ENCODE peak calls at places on chromosomes 5 and 9, in nine cellular contexts. One of them, this sample, is unnamed.

GRCh38 chr5:125912028-125912427 is 511.2 kb upstream of the GRAMD2B start:
- DNase-seq in chondrocyte: no peak
- DNase-seq in MCF 10A: no peak
- DNase-seq in H54: no peak
- DNase-seq in activated T-cell treated with anti-CD3 and anti-CD28 coated beads, Interleukin-2, amount 50 U/mL, for 72 hours: no peak
- DNase-seq in SIG-M5: no peak
- DNase-seq in stimulated activated CD4-positive, alpha-beta T cell treated with anti-CD3 and anti-CD28 coated beads, Interleukin-12 subunit alpha, Interleukin-12 subunit beta, amount 100 ng/mL, for 4 hours: no peak
- DNase-seq in mucosa of descending colon: no peak
- DNase-seq in mammary epithelial cell: no peak
- DNase-seq in this sample: no peak

GRCh38 chr5:180633283-180634177 is 15.9 kb downstream of the FLT4 start:
- DNase-seq in chondrocyte: peak
- DNase-seq in MCF 10A: no peak
- DNase-seq in H54: no peak
- DNase-seq in activated T-cell treated with anti-CD3 and anti-CD28 coated beads, Interleukin-2, amount 50 U/mL, for 72 hours: no peak
- DNase-seq in SIG-M5: no peak
- DNase-seq in stimulated activated CD4-positive, alpha-beta T cell treated with anti-CD3 and anti-CD28 coated beads, Interleukin-12 subunit alpha, Interleukin-12 subunit beta, amount 100 ng/mL, for 4 hours: no peak
- DNase-seq in mucosa of descending colon: peak
- DNase-seq in mammary epithelial cell: no peak
- DNase-seq in this sample: no peak

GRCh38 chr9:133113928-133114351 is 7.1 kb downstream of the RALGDS start:
- DNase-seq in chondrocyte: peak
- DNase-seq in MCF 10A: no peak
- DNase-seq in H54: no peak
- DNase-seq in activated T-cell treated with anti-CD3 and anti-CD28 coated beads, Interleukin-2, amount 50 U/mL, for 72 hours: no peak
- DNase-seq in SIG-M5: no peak
- DNase-seq in stimulated activated CD4-positive, alpha-beta T cell treated with anti-CD3 and anti-CD28 coated beads, Interleukin-12 subunit alpha, Interleukin-12 subunit beta, amount 100 ng/mL, for 4 hours: no peak
- DNase-seq in mucosa of descending colon: peak
- DNase-seq in mammary epithelial cell: no peak
- DNase-seq in this sample: no peak

GRCh38 chr5:4949108-4949507 is 191.0 kb upstream of the ADAMTS16 start:
- DNase-seq in chondrocyte: no peak
- DNase-seq in MCF 10A: no peak
- DNase-seq in H54: no peak
- DNase-seq in activated T-cell treated with anti-CD3 and anti-CD28 coated beads, Interleukin-2, amount 50 U/mL, for 72 hours: no peak
- DNase-seq in SIG-M5: no peak
- DNase-seq in stimulated activated CD4-positive, alpha-beta T cell treated with anti-CD3 and anti-CD28 coated beads, Interleukin-12 subunit alpha, Interleukin-12 subunit beta, amount 100 ng/mL, for 4 hours: no peak
- DNase-seq in mucosa of descending colon: no peak
- DNase-seq in mammary epithelial cell: no peak
- DNase-seq in this sample: no peak

GRCh38 chr9:19976226-19976625 is 187.4 kb upstream of the SLC24A2 start:
- DNase-seq in chondrocyte: no peak
- DNase-seq in MCF 10A: no peak
- DNase-seq in H54: no peak
- DNase-seq in activated T-cell treated with anti-CD3 and anti-CD28 coated beads, Interleukin-2, amount 50 U/mL, for 72 hours: peak
- DNase-seq in SIG-M5: no peak
- DNase-seq in stimulated activated CD4-positive, alpha-beta T cell treated with anti-CD3 and anti-CD28 coated beads, Interleukin-12 subunit alpha, Interleukin-12 subunit beta, amount 100 ng/mL, for 4 hours: peak
- DNase-seq in mucosa of descending colon: no peak
- DNase-seq in mammary epithelial cell: peak
- DNase-seq in this sample: peak

GRCh38 chr9:21964925-21965385 is 29.2 kb downstream of the CDKN2A start:
- DNase-seq in chondrocyte: no peak
- DNase-seq in MCF 10A: no peak
- DNase-seq in H54: no peak
- DNase-seq in activated T-cell treated with anti-CD3 and anti-CD28 coated beads, Interleukin-2, amount 50 U/mL, for 72 hours: peak
- DNase-seq in SIG-M5: no peak
- DNase-seq in stimulated activated CD4-positive, alpha-beta T cell treated with anti-CD3 and anti-CD28 coated beads, Interleukin-12 subunit alpha, Interleukin-12 subunit beta, amount 100 ng/mL, for 4 hours: peak
- DNase-seq in mucosa of descending colon: peak
- DNase-seq in mammary epithelial cell: peak
- DNase-seq in this sample: peak

GRCh38 chr9:34079181-34079580 is 30.5 kb upstream of the UBAP2 start:
- DNase-seq in chondrocyte: peak
- DNase-seq in MCF 10A: peak
- DNase-seq in H54: peak
- DNase-seq in activated T-cell treated with anti-CD3 and anti-CD28 coated beads, Interleukin-2, amount 50 U/mL, for 72 hours: no peak
- DNase-seq in SIG-M5: no peak
- DNase-seq in stimulated activated CD4-positive, alpha-beta T cell treated with anti-CD3 and anti-CD28 coated beads, Interleukin-12 subunit alpha, Interleukin-12 subunit beta, amount 100 ng/mL, for 4 hours: no peak
- DNase-seq in mucosa of descending colon: no peak
- DNase-seq in mammary epithelial cell: peak
- DNase-seq in this sample: peak

GRCh38 chr5:43627028-43627427 is 24.0 kb downstream of the NNT start:
- DNase-seq in chondrocyte: no peak
- DNase-seq in MCF 10A: peak
- DNase-seq in H54: peak
- DNase-seq in activated T-cell treated with anti-CD3 and anti-CD28 coated beads, Interleukin-2, amount 50 U/mL, for 72 hours: no peak
- DNase-seq in SIG-M5: no peak
- DNase-seq in stimulated activated CD4-positive, alpha-beta T cell treated with anti-CD3 and anti-CD28 coated beads, Interleukin-12 subunit alpha, Interleukin-12 subunit beta, amount 100 ng/mL, for 4 hours: no peak
- DNase-seq in mucosa of descending colon: no peak
- DNase-seq in mammary epithelial cell: peak
- DNase-seq in this sample: peak

GRCh38 chr5:134131165-134131564 is 16.7 kb downstream of the TCF7 start:
- DNase-seq in chondrocyte: peak
- DNase-seq in MCF 10A: no peak
- DNase-seq in H54: no peak
- DNase-seq in activated T-cell treated with anti-CD3 and anti-CD28 coated beads, Interleukin-2, amount 50 U/mL, for 72 hours: peak
- DNase-seq in SIG-M5: no peak
- DNase-seq in stimulated activated CD4-positive, alpha-beta T cell treated with anti-CD3 and anti-CD28 coated beads, Interleukin-12 subunit alpha, Interleukin-12 subunit beta, amount 100 ng/mL, for 4 hours: no peak
- DNase-seq in mucosa of descending colon: peak
- DNase-seq in mammary epithelial cell: no peak
- DNase-seq in this sample: no peak

GRCh38 chr5:180519098-180519497 is 24.9 kb downstream of the CNOT6 start:
- DNase-seq in chondrocyte: no peak
- DNase-seq in MCF 10A: no peak
- DNase-seq in H54: no peak
- DNase-seq in activated T-cell treated with anti-CD3 and anti-CD28 coated beads, Interleukin-2, amount 50 U/mL, for 72 hours: no peak
- DNase-seq in SIG-M5: peak
- DNase-seq in stimulated activated CD4-positive, alpha-beta T cell treated with anti-CD3 and anti-CD28 coated beads, Interleukin-12 subunit alpha, Interleukin-12 subunit beta, amount 100 ng/mL, for 4 hours: no peak
- DNase-seq in mucosa of descending colon: no peak
- DNase-seq in mammary epithelial cell: no peak
- DNase-seq in this sample: no peak

GRCh38 chr9:94639045-94639995 is at the start of gene FBP1:
- DNase-seq in chondrocyte: peak
- DNase-seq in MCF 10A: no peak
- DNase-seq in H54: no peak
- DNase-seq in activated T-cell treated with anti-CD3 and anti-CD28 coated beads, Interleukin-2, amount 50 U/mL, for 72 hours: peak
- DNase-seq in SIG-M5: peak
- DNase-seq in stimulated activated CD4-positive, alpha-beta T cell treated with anti-CD3 and anti-CD28 coated beads, Interleukin-12 subunit alpha, Interleukin-12 subunit beta, amount 100 ng/mL, for 4 hours: peak
- DNase-seq in mucosa of descending colon: peak
- DNase-seq in mammary epithelial cell: no peak
- DNase-seq in this sample: no peak

GRCh38 chr5:151312749-151313324 is 9.3 kb upstream of the SLC36A3 start:
- DNase-seq in chondrocyte: no peak
- DNase-seq in MCF 10A: no peak
- DNase-seq in H54: no peak
- DNase-seq in activated T-cell treated with anti-CD3 and anti-CD28 coated beads, Interleukin-2, amount 50 U/mL, for 72 hours: no peak
- DNase-seq in SIG-M5: no peak
- DNase-seq in stimulated activated CD4-positive, alpha-beta T cell treated with anti-CD3 and anti-CD28 coated beads, Interleukin-12 subunit alpha, Interleukin-12 subunit beta, amount 100 ng/mL, for 4 hours: no peak
- DNase-seq in mucosa of descending colon: no peak
- DNase-seq in mammary epithelial cell: no peak
- DNase-seq in this sample: no peak

GRCh38 chr9:99251157-99251556 is 29.1 kb downstream of the SEC61B start:
- DNase-seq in chondrocyte: no peak
- DNase-seq in MCF 10A: no peak
- DNase-seq in H54: no peak
- DNase-seq in activated T-cell treated with anti-CD3 and anti-CD28 coated beads, Interleukin-2, amount 50 U/mL, for 72 hours: no peak
- DNase-seq in SIG-M5: no peak
- DNase-seq in stimulated activated CD4-positive, alpha-beta T cell treated with anti-CD3 and anti-CD28 coated beads, Interleukin-12 subunit alpha, Interleukin-12 subunit beta, amount 100 ng/mL, for 4 hours: no peak
- DNase-seq in mucosa of descending colon: no peak
- DNase-seq in mammary epithelial cell: no peak
- DNase-seq in this sample: no peak

GRCh38 chr9:77802512-77803293 is 154.6 kb upstream of the GNA14 start:
- DNase-seq in chondrocyte: no peak
- DNase-seq in MCF 10A: no peak
- DNase-seq in H54: no peak
- DNase-seq in activated T-cell treated with anti-CD3 and anti-CD28 coated beads, Interleukin-2, amount 50 U/mL, for 72 hours: no peak
- DNase-seq in SIG-M5: no peak
- DNase-seq in stimulated activated CD4-positive, alpha-beta T cell treated with anti-CD3 and anti-CD28 coated beads, Interleukin-12 subunit alpha, Interleukin-12 subunit beta, amount 100 ng/mL, for 4 hours: no peak
- DNase-seq in mucosa of descending colon: no peak
- DNase-seq in mammary epithelial cell: no peak
- DNase-seq in this sample: no peak

GRCh38 chr9:98341157-98342102 is 86.0 kb upstream of the TBC1D2 start:
- DNase-seq in chondrocyte: peak
- DNase-seq in MCF 10A: no peak
- DNase-seq in H54: no peak
- DNase-seq in activated T-cell treated with anti-CD3 and anti-CD28 coated beads, Interleukin-2, amount 50 U/mL, for 72 hours: no peak
- DNase-seq in SIG-M5: no peak
- DNase-seq in stimulated activated CD4-positive, alpha-beta T cell treated with anti-CD3 and anti-CD28 coated beads, Interleukin-12 subunit alpha, Interleukin-12 subunit beta, amount 100 ng/mL, for 4 hours: no peak
- DNase-seq in mucosa of descending colon: no peak
- DNase-seq in mammary epithelial cell: no peak
- DNase-seq in this sample: no peak

GRCh38 chr9:69078581-69078980 is 43.0 kb downstream of the FXN start:
- DNase-seq in chondrocyte: no peak
- DNase-seq in MCF 10A: no peak
- DNase-seq in H54: no peak
- DNase-seq in activated T-cell treated with anti-CD3 and anti-CD28 coated beads, Interleukin-2, amount 50 U/mL, for 72 hours: no peak
- DNase-seq in SIG-M5: no peak
- DNase-seq in stimulated activated CD4-positive, alpha-beta T cell treated with anti-CD3 and anti-CD28 coated beads, Interleukin-12 subunit alpha, Interleukin-12 subunit beta, amount 100 ng/mL, for 4 hours: no peak
- DNase-seq in mucosa of descending colon: no peak
- DNase-seq in mammary epithelial cell: no peak
- DNase-seq in this sample: no peak

GRCh38 chr5:55324815-55325418 is 17.1 kb downstream of the MTREX start:
- DNase-seq in chondrocyte: no peak
- DNase-seq in MCF 10A: peak
- DNase-seq in H54: no peak
- DNase-seq in activated T-cell treated with anti-CD3 and anti-CD28 coated beads, Interleukin-2, amount 50 U/mL, for 72 hours: peak
- DNase-seq in SIG-M5: no peak
- DNase-seq in stimulated activated CD4-positive, alpha-beta T cell treated with anti-CD3 and anti-CD28 coated beads, Interleukin-12 subunit alpha, Interleukin-12 subunit beta, amount 100 ng/mL, for 4 hours: no peak
- DNase-seq in mucosa of descending colon: no peak
- DNase-seq in mammary epithelial cell: peak
- DNase-seq in this sample: no peak

GRCh38 chr5:143205386-143205785 is 198.1 kb downstream of the NR3C1 start:
- DNase-seq in chondrocyte: no peak
- DNase-seq in MCF 10A: peak
- DNase-seq in H54: peak
- DNase-seq in activated T-cell treated with anti-CD3 and anti-CD28 coated beads, Interleukin-2, amount 50 U/mL, for 72 hours: no peak
- DNase-seq in SIG-M5: no peak
- DNase-seq in stimulated activated CD4-positive, alpha-beta T cell treated with anti-CD3 and anti-CD28 coated beads, Interleukin-12 subunit alpha, Interleukin-12 subunit beta, amount 100 ng/mL, for 4 hours: no peak
- DNase-seq in mucosa of descending colon: no peak
- DNase-seq in mammary epithelial cell: peak
- DNase-seq in this sample: peak

GRCh38 chr9:109323771-109324170 is 2.9 kb upstream of the EPB41L4B start:
- DNase-seq in chondrocyte: no peak
- DNase-seq in MCF 10A: no peak
- DNase-seq in H54: no peak
- DNase-seq in activated T-cell treated with anti-CD3 and anti-CD28 coated beads, Interleukin-2, amount 50 U/mL, for 72 hours: no peak
- DNase-seq in SIG-M5: no peak
- DNase-seq in stimulated activated CD4-positive, alpha-beta T cell treated with anti-CD3 and anti-CD28 coated beads, Interleukin-12 subunit alpha, Interleukin-12 subunit beta, amount 100 ng/mL, for 4 hours: no peak
- DNase-seq in mucosa of descending colon: no peak
- DNase-seq in mammary epithelial cell: peak
- DNase-seq in this sample: no peak

GRCh38 chr5:98929982-98930355 is 1.2 kb upstream of the CHD1 start:
- DNase-seq in chondrocyte: no peak
- DNase-seq in MCF 10A: no peak
- DNase-seq in H54: no peak
- DNase-seq in activated T-cell treated with anti-CD3 and anti-CD28 coated beads, Interleukin-2, amount 50 U/mL, for 72 hours: no peak
- DNase-seq in SIG-M5: no peak
- DNase-seq in stimulated activated CD4-positive, alpha-beta T cell treated with anti-CD3 and anti-CD28 coated beads, Interleukin-12 subunit alpha, Interleukin-12 subunit beta, amount 100 ng/mL, for 4 hours: no peak
- DNase-seq in mucosa of descending colon: peak
- DNase-seq in mammary epithelial cell: no peak
- DNase-seq in this sample: no peak

GRCh38 chr9:116342941-116343340 is 189.3 kb downstream of the PAPPA start:
- DNase-seq in chondrocyte: no peak
- DNase-seq in MCF 10A: no peak
- DNase-seq in H54: no peak
- DNase-seq in activated T-cell treated with anti-CD3 and anti-CD28 coated beads, Interleukin-2, amount 50 U/mL, for 72 hours: no peak
- DNase-seq in SIG-M5: no peak
- DNase-seq in stimulated activated CD4-positive, alpha-beta T cell treated with anti-CD3 and anti-CD28 coated beads, Interleukin-12 subunit alpha, Interleukin-12 subunit beta, amount 100 ng/mL, for 4 hours: no peak
- DNase-seq in mucosa of descending colon: no peak
- DNase-seq in mammary epithelial cell: no peak
- DNase-seq in this sample: no peak

GRCh38 chr9:36584626-36585460 is 12.1 kb downstream of the MELK start:
- DNase-seq in chondrocyte: no peak
- DNase-seq in MCF 10A: peak
- DNase-seq in H54: no peak
- DNase-seq in activated T-cell treated with anti-CD3 and anti-CD28 coated beads, Interleukin-2, amount 50 U/mL, for 72 hours: no peak
- DNase-seq in SIG-M5: no peak
- DNase-seq in stimulated activated CD4-positive, alpha-beta T cell treated with anti-CD3 and anti-CD28 coated beads, Interleukin-12 subunit alpha, Interleukin-12 subunit beta, amount 100 ng/mL, for 4 hours: no peak
- DNase-seq in mucosa of descending colon: no peak
- DNase-seq in mammary epithelial cell: peak
- DNase-seq in this sample: peak

GRCh38 chr5:179451099-179451812 is 99.1 kb upstream of the RUFY1 start:
- DNase-seq in chondrocyte: peak
- DNase-seq in MCF 10A: no peak
- DNase-seq in H54: no peak
- DNase-seq in activated T-cell treated with anti-CD3 and anti-CD28 coated beads, Interleukin-2, amount 50 U/mL, for 72 hours: no peak
- DNase-seq in SIG-M5: no peak
- DNase-seq in stimulated activated CD4-positive, alpha-beta T cell treated with anti-CD3 and anti-CD28 coated beads, Interleukin-12 subunit alpha, Interleukin-12 subunit beta, amount 100 ng/mL, for 4 hours: no peak
- DNase-seq in mucosa of descending colon: no peak
- DNase-seq in mammary epithelial cell: no peak
- DNase-seq in this sample: no peak

GRCh38 chr5:168578506-168579205 is 512 bp downstream of the PANK3 start:
- DNase-seq in chondrocyte: no peak
- DNase-seq in MCF 10A: peak
- DNase-seq in H54: no peak
- DNase-seq in activated T-cell treated with anti-CD3 and anti-CD28 coated beads, Interleukin-2, amount 50 U/mL, for 72 hours: no peak
- DNase-seq in SIG-M5: no peak
- DNase-seq in stimulated activated CD4-positive, alpha-beta T cell treated with anti-CD3 and anti-CD28 coated beads, Interleukin-12 subunit alpha, Interleukin-12 subunit beta, amount 100 ng/mL, for 4 hours: no peak
- DNase-seq in mucosa of descending colon: no peak
- DNase-seq in mammary epithelial cell: no peak
- DNase-seq in this sample: peak

GRCh38 chr5:143470120-143470519 is 66.6 kb upstream of the NR3C1 start:
- DNase-seq in chondrocyte: no peak
- DNase-seq in MCF 10A: no peak
- DNase-seq in H54: no peak
- DNase-seq in activated T-cell treated with anti-CD3 and anti-CD28 coated beads, Interleukin-2, amount 50 U/mL, for 72 hours: no peak
- DNase-seq in SIG-M5: no peak
- DNase-seq in stimulated activated CD4-positive, alpha-beta T cell treated with anti-CD3 and anti-CD28 coated beads, Interleukin-12 subunit alpha, Interleukin-12 subunit beta, amount 100 ng/mL, for 4 hours: no peak
- DNase-seq in mucosa of descending colon: no peak
- DNase-seq in mammary epithelial cell: no peak
- DNase-seq in this sample: no peak

GRCh38 chr5:126117044-126117443 is 306.2 kb upstream of the GRAMD2B start:
- DNase-seq in chondrocyte: no peak
- DNase-seq in MCF 10A: no peak
- DNase-seq in H54: no peak
- DNase-seq in activated T-cell treated with anti-CD3 and anti-CD28 coated beads, Interleukin-2, amount 50 U/mL, for 72 hours: no peak
- DNase-seq in SIG-M5: no peak
- DNase-seq in stimulated activated CD4-positive, alpha-beta T cell treated with anti-CD3 and anti-CD28 coated beads, Interleukin-12 subunit alpha, Interleukin-12 subunit beta, amount 100 ng/mL, for 4 hours: no peak
- DNase-seq in mucosa of descending colon: no peak
- DNase-seq in mammary epithelial cell: no peak
- DNase-seq in this sample: no peak

GRCh38 chr5:176725521-176725920 is 78.2 kb downstream of the TSPAN17 start:
- DNase-seq in chondrocyte: no peak
- DNase-seq in MCF 10A: no peak
- DNase-seq in H54: no peak
- DNase-seq in activated T-cell treated with anti-CD3 and anti-CD28 coated beads, Interleukin-2, amount 50 U/mL, for 72 hours: no peak
- DNase-seq in SIG-M5: no peak
- DNase-seq in stimulated activated CD4-positive, alpha-beta T cell treated with anti-CD3 and anti-CD28 coated beads, Interleukin-12 subunit alpha, Interleukin-12 subunit beta, amount 100 ng/mL, for 4 hours: no peak
- DNase-seq in mucosa of descending colon: no peak
- DNase-seq in mammary epithelial cell: no peak
- DNase-seq in this sample: no peak

GRCh38 chr9:135392511-135392910 is 87.1 kb upstream of the PPP1R26 start:
- DNase-seq in chondrocyte: no peak
- DNase-seq in MCF 10A: no peak
- DNase-seq in H54: no peak
- DNase-seq in activated T-cell treated with anti-CD3 and anti-CD28 coated beads, Interleukin-2, amount 50 U/mL, for 72 hours: no peak
- DNase-seq in SIG-M5: no peak
- DNase-seq in stimulated activated CD4-positive, alpha-beta T cell treated with anti-CD3 and anti-CD28 coated beads, Interleukin-12 subunit alpha, Interleukin-12 subunit beta, amount 100 ng/mL, for 4 hours: no peak
- DNase-seq in mucosa of descending colon: no peak
- DNase-seq in mammary epithelial cell: no peak
- DNase-seq in this sample: no peak

GRCh38 chr5:100676807-100677631 is 141.8 kb downstream of the FAM174A start:
- DNase-seq in chondrocyte: no peak
- DNase-seq in MCF 10A: peak
- DNase-seq in H54: no peak
- DNase-seq in activated T-cell treated with anti-CD3 and anti-CD28 coated beads, Interleukin-2, amount 50 U/mL, for 72 hours: no peak
- DNase-seq in SIG-M5: no peak
- DNase-seq in stimulated activated CD4-positive, alpha-beta T cell treated with anti-CD3 and anti-CD28 coated beads, Interleukin-12 subunit alpha, Interleukin-12 subunit beta, amount 100 ng/mL, for 4 hours: no peak
- DNase-seq in mucosa of descending colon: no peak
- DNase-seq in mammary epithelial cell: no peak
- DNase-seq in this sample: peak

This sample was measured in foreskin keratinocyte.